ENCODE peak calls at places on chromosomes 3 and 15, in eight cellular contexts. E, P, H, W, B, C, K and V are unnamed samples.

GRCh38 chr3:114606336-114606735 is 312.5 kb downstream of the TIGIT start:
- DNase-seq in W (no peak), K (no peak), H (no peak), C (no peak), B (no peak), P (no peak), E (no peak), V (no peak)

GRCh38 chr3:193704431-193704830 is 111.4 kb downstream of the OPA1 start:
- DNase-seq in B (peak), K (no peak), P (no peak), W (no peak), H (no peak), C (no peak), E (no peak), V (no peak)

GRCh38 chr3:41881233-41881821 is 80.6 kb downstream of the ULK4 start:
- DNase-seq in H (no peak), P (no peak), C (no peak), W (peak), K (peak), E (no peak), B (peak), V (no peak)

GRCh38 chr3:7876741-7877297 is 624.8 kb upstream of the LMCD1 start:
- DNase-seq in W (no peak), B (no peak), E (no peak), P (no peak), H (no peak), K (no peak), C (no peak), V (no peak)

GRCh38 chr15:51494411-51495314 is 127.9 kb downstream of the DMXL2 start:
- DNase-seq in C (no peak), P (no peak), K (no peak), B (no peak), W (no peak), H (no peak), E (no peak), V (no peak)

GRCh38 chr3:193816656-193817311 is 223.8 kb downstream of the OPA1 start:
- DNase-seq in W (peak), E (peak), H (peak), P (peak), C (no peak), K (peak), B (peak), V (no peak)

GRCh38 chr15:25182736-25183445 is 228.1 kb downstream of the SNRPN start:
- DNase-seq in E (no peak), C (no peak), P (peak), H (peak), W (no peak), B (no peak), K (no peak), V (peak)

GRCh38 chr3:179037361-179037760 is 34.2 kb downstream of the ZMAT3 start:
- DNase-seq in E (no peak), K (peak), B (no peak), W (peak), H (peak), P (no peak), C (no peak), V (peak)

GRCh38 chr3:56682458-56683121 is 475 bp downstream of the TASOR start:
- DNase-seq in B (peak), W (peak), C (peak), E (peak), K (peak), H (peak), P (peak), V (no peak)

GRCh38 chr3:159804726-159805410 is 183.8 kb upstream of the IL12A start:
- DNase-seq in W (peak), B (peak), P (peak), H (no peak), C (peak), K (peak), E (peak), V (no peak)

GRCh38 chr3:97121386-97121785 is 307.0 kb downstream of the EPHA6 start:
- DNase-seq in W (no peak), P (no peak), C (no peak), E (no peak), B (no peak), H (no peak), K (no peak), V (no peak)

GRCh38 chr3:114903213-114903612 is 243.9 kb downstream of the ZBTB20 start:
- DNase-seq in B (no peak), E (no peak), C (no peak), K (peak), P (no peak), H (no peak), W (no peak), V (no peak)

GRCh38 chr15:77710171-77710570 is 77.5 kb upstream of the LINGO1 start:
- DNase-seq in W (no peak), K (no peak), P (no peak), H (no peak), B (no peak), E (no peak), C (no peak), V (no peak)

GRCh38 chr3:48303021-48303420 is 30.4 kb downstream of the SPINK8 start:
- DNase-seq in K (no peak), C (no peak), P (no peak), E (no peak), W (no peak), B (no peak), H (no peak), V (no peak)

GRCh38 chr3:74643636-74644035 is 29.2 kb upstream of the CNTN3 start:
- DNase-seq in P (peak), E (peak), W (peak), B (peak), K (no peak), H (no peak), C (no peak), V (no peak)

GRCh38 chr15:72382146-72382545 is 6.3 kb upstream of the HEXA start:
- DNase-seq in W (no peak), H (no peak), P (no peak), K (no peak), B (no peak), C (no peak), E (no peak), V (no peak)

GRCh38 chr15:77815015-77815414 is 182.3 kb upstream of the LINGO1 start:
- DNase-seq in C (no peak), B (no peak), W (no peak), K (no peak), H (no peak), E (no peak), P (no peak), V (no peak)

GRCh38 chr15:32651229-32651837 is 9.8 kb downstream of the SCG5 start:
- DNase-seq in H (no peak), W (no peak), C (no peak), P (no peak), E (peak), K (peak), B (peak), V (no peak)

GRCh38 chr3:133843634-133844033 is 38.0 kb downstream of the SRPRB start:
- DNase-seq in B (no peak), P (no peak), E (no peak), K (no peak), W (no peak), C (no peak), H (no peak), V (no peak)

GRCh38 chr3:101319531-101319930 is 844 bp downstream of the IMPG2 start:
- DNase-seq in P (no peak), H (no peak), E (no peak), W (no peak), C (no peak), K (no peak), B (no peak), V (no peak)

GRCh38 chr3:39718674-39719595 is 90.5 kb upstream of the MYRIP start:
- DNase-seq in C (no peak), P (no peak), W (no peak), E (no peak), B (no peak), K (no peak), H (no peak), V (no peak)

GRCh38 chr3:190514163-190515153 is 573 bp downstream of the IL1RAP start:
- DNase-seq in K (peak), B (peak), W (no peak), E (peak), C (no peak), H (peak), P (peak), V (peak)

GRCh38 chr3:190486908-190487607 is 26.8 kb upstream of the IL1RAP start:
- DNase-seq in H (no peak), K (no peak), B (no peak), E (no peak), W (no peak), P (no peak), C (no peak), V (no peak)

GRCh38 chr15:29887719-29888118 is 65.5 kb upstream of the TJP1 start:
- DNase-seq in K (no peak), B (no peak), P (no peak), E (no peak), W (no peak), C (no peak), H (no peak), V (no peak)

GRCh38 chr15:38576261-38576660 is 11.6 kb upstream of the RASGRP1 start:
- DNase-seq in W (no peak), P (no peak), K (no peak), H (no peak), B (no peak), E (no peak), C (no peak), V (no peak)

GRCh38 chr15:70140543-70141375 is 43.0 kb upstream of the TLE3 start:
- DNase-seq in K (peak), E (no peak), P (no peak), H (no peak), C (no peak), B (peak), W (no peak), V (no peak)

GRCh38 chr3:143328459-143328858 is 208.9 kb downstream of the CHST2 start:
- DNase-seq in H (no peak), K (no peak), W (no peak), B (no peak), P (no peak), E (no peak), C (no peak), V (no peak)

GRCh38 chr3:10263549-10264363 is 15.5 kb downstream of the TATDN2 start:
- DNase-seq in K (peak), W (no peak), C (no peak), E (peak), H (peak), B (peak), P (peak), V (no peak)

GRCh38 chr3:183541235-183541655 is 14.3 kb downstream of the KLHL6 start:
- DNase-seq in K (no peak), P (no peak), E (no peak), C (no peak), B (no peak), W (no peak), H (no peak), V (no peak)
- TF ChIP-seq CTCF in K (no peak), P (no peak), E (no peak), C (no peak), B (no peak), W (no peak), H (no peak), V (no peak)

DNA sequence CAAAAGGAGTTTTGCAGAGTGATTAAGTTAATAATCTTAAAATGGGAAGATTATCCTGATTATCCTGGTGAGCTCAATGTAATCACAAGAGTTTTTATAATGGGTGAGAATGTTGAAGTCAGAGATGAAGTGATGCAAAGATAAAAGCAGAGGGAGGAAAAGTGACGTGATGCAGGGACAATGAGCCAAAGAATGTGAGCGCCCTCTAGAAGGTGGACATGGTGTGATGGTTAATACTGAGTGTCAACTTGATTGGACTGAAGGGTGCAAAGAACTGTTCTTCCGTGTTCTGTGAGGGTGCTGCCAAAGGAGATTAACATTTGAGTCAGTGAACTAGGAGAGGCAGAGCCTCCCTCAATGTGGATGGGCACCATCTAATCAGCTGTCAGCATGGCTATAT is 569.6 kb upstream of the AGTR1 start:
- DNase-seq in B (no peak), H (no peak), W (no peak), E (no peak), K (no peak), P (no peak), C (no peak), V (no peak)
- TF ChIP-seq CTCF in B (no peak), H (no peak), W (no peak), E (no peak), K (no peak), P (no peak), C (no peak), V (no peak)

GRCh38 chr15:90058308-90058707 is 44.0 kb downstream of the IDH2 start:
- DNase-seq in P (no peak), B (no peak), H (no peak), K (no peak), C (no peak), W (no peak), E (no peak), V (no peak)
- TF ChIP-seq CTCF in P (no peak), B (no peak), H (no peak), K (no peak), C (no peak), W (no peak), E (no peak), V (no peak)

GRCh38 chr3:138174421-138175122 is at the start of gene DBR1:
- DNase-seq in C (peak), B (peak), H (peak), E (peak), K (peak), W (peak), P (peak), V (no peak)

GRCh38 chr3:138186216-138186615 is 885 bp upstream of the ARMC8 start:
- DNase-seq in H (no peak), E (no peak), W (no peak), B (no peak), K (no peak), C (no peak), P (no peak), V (no peak)

GRCh38 chr3:138184994-138185393 is 2.1 kb upstream of the ARMC8 start:
- DNase-seq in B (no peak), E (no peak), K (no peak), H (no peak), W (no peak), C (no peak), P (no peak), V (no peak)

DNA sequence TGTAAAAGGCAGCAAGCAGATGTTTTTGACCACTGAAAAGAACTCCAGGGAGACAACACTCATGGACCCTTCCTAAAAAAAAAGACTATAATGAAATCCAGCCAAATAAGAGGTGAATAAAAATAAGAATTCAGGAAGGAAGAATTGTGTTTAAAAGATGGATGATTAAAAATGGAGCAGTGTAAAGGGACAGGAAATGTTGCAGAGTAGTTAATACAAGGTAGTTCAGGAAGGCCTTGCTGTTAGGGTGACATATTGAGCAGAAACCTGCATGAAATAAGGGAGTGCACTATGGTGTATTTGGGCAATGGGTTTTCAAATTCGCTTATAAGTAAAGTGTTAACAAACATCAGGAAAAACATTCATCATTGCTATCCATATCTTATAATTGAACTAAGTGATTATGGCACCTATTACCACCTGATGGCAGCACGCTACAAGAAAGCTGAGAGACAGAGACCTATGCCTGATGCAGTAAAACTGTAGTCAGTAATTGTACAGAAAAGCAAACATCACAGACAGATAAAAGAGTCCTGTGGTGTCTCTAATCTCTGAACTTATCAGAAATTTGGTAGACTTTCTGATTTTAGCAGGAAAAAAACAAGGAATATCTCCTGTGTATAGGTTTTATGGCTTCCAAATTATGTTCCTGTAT is 5.8 kb upstream of the DBR1 start:
- DNase-seq in B (no peak), C (no peak), K (peak), P (no peak), E (peak), W (no peak), H (no peak), V (no peak)
- TF ChIP-seq CTCF in B (no peak), C (peak), K (no peak), P (no peak), E (no peak), W (no peak), H (peak), V (peak)

GRCh38 chr3:36380171-36381031 is at the start of gene STAC:
- DNase-seq in W (no peak), H (peak), P (no peak), K (no peak), C (peak), E (peak), B (peak), V (peak)
- TF ChIP-seq CTCF in W (no peak), H (no peak), P (no peak), K (no peak), C (no peak), E (no peak), B (no peak), V (no peak)

GRCh38 chr3:131047582-131047981 is 20.9 kb downstream of the NEK11 start:
- DNase-seq in K (no peak), B (no peak), P (no peak), C (no peak), W (no peak), H (no peak), E (peak), V (no peak)
- TF ChIP-seq CTCF in K (no peak), B (no peak), P (no peak), C (no peak), W (no peak), H (no peak), E (no peak), V (peak)

GRCh38 chr3:52289747-52290595 is 2.3 kb downstream of the GLYCTK start:
- DNase-seq in P (peak), K (peak), E (no peak), B (no peak), W (no peak), H (peak), C (no peak), V (peak)

GRCh38 chr3:52292247-52293065 is 4.8 kb downstream of the GLYCTK start:
- DNase-seq in C (no peak), W (no peak), E (no peak), K (no peak), P (peak), B (no peak), H (peak), V (peak)

GRCh38 chr3:52290596-52291507 is 3.2 kb downstream of the GLYCTK start:
- DNase-seq in P (peak), H (peak), K (peak), W (no peak), E (no peak), C (no peak), B (no peak), V (peak)

GRCh38 chr3:52293491-52294319 is 6.1 kb downstream of the GLYCTK start:
- DNase-seq in H (no peak), E (no peak), K (no peak), P (no peak), W (no peak), B (no peak), C (no peak), V (peak)

GRCh38 chr3:52291508-52292181 is 4.0 kb downstream of the GLYCTK start:
- DNase-seq in B (peak), E (no peak), H (no peak), C (no peak), P (peak), K (peak), W (no peak), V (peak)
- TF ChIP-seq CTCF in B (peak), E (peak), H (peak), C (peak), P (no peak), K (peak), W (no peak), V (peak)

GRCh38 chr15:85477061-85477460 is 96.7 kb downstream of the AKAP13 start:
- DNase-seq in E (no peak), H (no peak), C (no peak), W (no peak), K (no peak), B (no peak), P (no peak), V (no peak)

GRCh38 chr15:85475317-85475701 is 94.9 kb downstream of the AKAP13 start:
- DNase-seq in H (no peak), P (no peak), C (no peak), W (no peak), B (no peak), K (no peak), E (no peak), V (no peak)

GRCh38 chr15:85479071-85479647 is 98.8 kb downstream of the AKAP13 start:
- DNase-seq in W (no peak), P (no peak), E (no peak), H (no peak), C (no peak), K (no peak), B (no peak), V (no peak)

GRCh38 chr15:85475711-85476110 is 95.3 kb downstream of the AKAP13 start:
- DNase-seq in B (no peak), W (no peak), P (no peak), E (no peak), H (no peak), C (no peak), K (no peak), V (no peak)

GRCh38 chr15:85477730-85478129 is 97.3 kb downstream of the AKAP13 start:
- DNase-seq in B (no peak), P (no peak), E (peak), K (no peak), W (no peak), C (no peak), H (no peak), V (no peak)
- TF ChIP-seq CTCF in B (no peak), P (no peak), E (peak), K (no peak), W (no peak), C (no peak), H (no peak), V (no peak)

GRCh38 chr3:149975919-149976318 is 5.2 kb upstream of the PFN2 start:
- DNase-seq in H (no peak), K (no peak), W (no peak), B (no peak), P (no peak), E (no peak), C (no peak), V (no peak)
- TF ChIP-seq CTCF in H (no peak), K (no peak), W (no peak), B (no peak), P (no peak), E (no peak), C (peak), V (peak)

DNA sequence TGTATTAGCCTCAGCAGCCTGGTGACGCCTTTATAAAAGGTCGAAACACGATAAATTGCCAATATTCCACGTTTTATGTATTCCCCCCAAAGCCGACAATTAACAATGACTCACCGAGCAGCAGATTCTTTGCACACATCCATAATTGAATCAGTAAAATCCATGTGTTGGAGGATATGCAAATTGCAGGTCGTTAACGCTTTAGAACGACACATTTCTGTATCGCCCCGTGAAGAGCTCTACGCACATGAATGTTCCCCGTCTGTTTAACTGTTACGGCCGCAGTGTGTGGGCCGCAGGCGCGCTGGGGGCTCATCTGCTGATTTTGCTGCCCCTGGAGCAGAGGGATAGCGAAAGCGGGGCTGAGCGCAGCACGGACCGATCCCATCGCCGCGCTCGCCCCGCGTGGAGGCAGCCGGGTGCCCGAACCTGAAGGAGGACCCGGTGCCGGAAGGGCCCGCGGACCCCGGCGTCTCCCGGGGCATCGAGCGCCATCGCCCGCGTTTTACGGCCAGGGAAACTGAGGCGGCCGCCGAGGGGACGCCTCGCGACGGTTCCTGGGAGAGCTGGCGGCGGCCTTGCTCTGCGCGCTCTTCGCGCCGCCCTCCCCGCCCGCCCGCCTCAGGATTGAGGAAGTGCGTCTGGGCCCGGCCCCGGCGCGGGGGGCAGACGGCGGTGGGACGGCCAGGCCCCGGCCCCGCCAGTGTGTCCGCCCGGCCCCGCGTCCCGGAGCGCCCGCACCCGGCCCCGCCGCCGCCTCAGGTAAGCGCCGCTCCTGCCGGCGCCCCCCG is at the start of gene LRRK1:
- DNase-seq in W (no peak), B (peak), H (peak), P (peak), E (no peak), K (peak), C (no peak), V (no peak)
- TF ChIP-seq CTCF in W (no peak), B (no peak), H (no peak), P (no peak), E (no peak), K (no peak), C (no peak), V (no peak)